ENCODE peak calls at places on chromosomes 3 and 15, in five cellular contexts. I is COLO829; U is HT-29; R is activated naive CD8-positive, alpha-beta T cell treated with anti-CD3 and anti-CD28 coated beads, Interleukin-2, amount 50 U/mL, for 24 hours; J is T follicular helper cell. K is an unnamed sample.

GRCh38 chr15:83278191-83278590 is 6.3 kb downstream of the BNC1 start:
- DNase-seq in I (no peak), U (no peak), J (no peak), R (no peak), K (no peak)

GRCh38 chr3:100954990-100955389 is 38.2 kb downstream of the ABI3BP start:
- DNase-seq in R (no peak), J (no peak), I (no peak), U (no peak), K (peak; percentile 48)

GRCh38 chr15:59457103-59457502 is 19.1 kb downstream of the FAM81A start:
- DNase-seq in U (peak; percentile 34), J (no peak), I (no peak), R (no peak), K (no peak)

GRCh38 chr3:107993771-107994170 is 97.1 kb downstream of the CD47 start:
- DNase-seq in I (no peak), R (no peak), J (no peak), U (no peak), K (no peak)

GRCh38 chr3:12458901-12459300 is 25.4 kb upstream of the TSEN2 start:
- DNase-seq in U (no peak), R (no peak), J (no peak), I (no peak), K (no peak)

GRCh38 chr3:151328298-151329036 is 882 bp downstream of the P2RY13 start:
- DNase-seq in U (peak; percentile 38), R (no peak), I (no peak), J (no peak), K (no peak)

GRCh38 chr3:115245437-115245836 is 98.3 kb upstream of the ZBTB20 start:
- DNase-seq in U (no peak), J (no peak), R (no peak), I (peak; percentile 87), K (no peak)

GRCh38 chr3:153462550-153462949 is 300.5 kb downstream of the RAP2B start:
- DNase-seq in J (no peak), I (no peak), R (no peak), U (no peak), K (no peak)

GRCh38 chr3:56977561-56977889 is 82.9 kb upstream of the SPATA12 start:
- DNase-seq in J (no peak), I (no peak), R (no peak), U (no peak), K (no peak)

GRCh38 chr3:113533534-113533892 is 1.2 kb downstream of the SIDT1 start:
- DNase-seq in U (no peak), R (peak; percentile 29), I (no peak), J (peak; percentile 18), K (no peak)

GRCh38 chr3:29605845-29606244 is 325.0 kb downstream of the RBMS3 start:
- DNase-seq in J (no peak), I (peak; percentile 9), U (no peak), R (no peak), K (no peak)

GRCh38 chr3:190019840-190020239 is 100.9 kb downstream of the P3H2 start:
- DNase-seq in J (no peak), U (no peak), I (no peak), R (no peak), K (no peak)

GRCh38 chr15:85036716-85037115 is 55.1 kb downstream of the PDE8A start:
- DNase-seq in J (no peak), I (no peak), R (no peak), U (no peak), K (no peak)

GRCh38 chr15:73997986-73998385 is 3.5 kb downstream of the PML start:
- DNase-seq in I (no peak), U (no peak), J (no peak), R (no peak), K (no peak)

GRCh38 chr15:66657062-66658020 is 44.7 kb upstream of the SMAD6 start:
- DNase-seq in I (no peak), J (no peak), R (no peak), U (no peak), K (no peak)

GRCh38 chr15:68598171-68599152 is 19.7 kb downstream of the CORO2B start:
- DNase-seq in I (no peak), R (no peak), J (no peak), U (no peak), K (peak; percentile 59)

GRCh38 chr3:158702815-158703481 is 29.3 kb downstream of the RARRES1 start:
- DNase-seq in I (no peak), U (no peak), R (no peak), J (no peak), K (no peak)

GRCh38 chr15:65404196-65404872 is 18.4 kb downstream of the IGDCC4 start:
- DNase-seq in R (no peak), J (no peak), U (no peak), I (no peak), K (no peak)

GRCh38 chr15:41980654-41981323 is 8.4 kb upstream of the EHD4 start:
- DNase-seq in I (no peak), U (no peak), J (no peak), R (no peak), K (no peak)

GRCh38 chr3:167361356-167361755 is 18.7 kb downstream of the ZBBX start:
- DNase-seq in R (no peak), J (no peak), U (no peak), I (peak; percentile 79), K (no peak)

GRCh38 chr15:70636540-70637165 is 126.7 kb downstream of the UACA start:
- DNase-seq in R (no peak), J (no peak), U (peak; percentile 78), I (no peak), K (no peak)

GRCh38 chr3:129525341-129525968 is 3.0 kb upstream of the RHO start:
- DNase-seq in J (no peak), I (no peak), R (peak; percentile 16), U (no peak), K (no peak)